ENCODE peak calls at places on chromosomes 5 and 9, in four cellular contexts. Q is neural progenitor cell, S is psoas muscle, C is small intestine. J is an unnamed sample. For H3K4me1 and H3K36me3, the result is how much of the 10 kb centered on the place peaks cover.

GRCh38 chr9:78575791-78576190 is 278.9 kb downstream of the PSAT1 start:
- DNase-seq in Q (peak), S (no peak), C (no peak), J (no peak)

GRCh38 chr5:57036621-57037160 is 84.8 kb upstream of the MIER3 start:
- DNase-seq in Q (no peak), S (no peak), C (peak), J (no peak)

GRCh38 chr5:102229685-102230084 is 66.4 kb downstream of the SLCO4C1 start:
- DNase-seq in Q (no peak), S (no peak), C (no peak), J (no peak)

GRCh38 chr9:15370496-15371464 is 51.9 kb upstream of the SNAPC3 start:
- DNase-seq in Q (peak), S (no peak), C (peak), J (no peak)

GRCh38 chr5:32942225-32942989 is 231.3 kb downstream of the NPR3 start:
- DNase-seq in Q (peak), S (no peak), C (peak), J (no peak)

GRCh38 chr5:58918015-58918729 is 335.3 kb downstream of the RAB3C start:
- DNase-seq in Q (no peak), S (no peak), C (no peak), J (no peak)

GRCh38 chr5:138773215-138773614 is 20.0 kb downstream of the CTNNA1 start:
- DNase-seq in Q (no peak), S (no peak), C (no peak), J (no peak)

GRCh38 chr9:91948423-91949292 is 1.4 kb downstream of the ROR2 start:
- DNase-seq in Q (peak), S (no peak), C (peak), J (peak)

GRCh38 chr9:115847245-115847644 is 306.3 kb upstream of the PAPPA start:
- DNase-seq in Q (no peak), S (no peak), C (no peak), J (no peak)

GRCh38 chr9:96391021-96391765 is 7.7 kb upstream of the SLC35D2 start:
- DNase-seq in Q (no peak), S (no peak), C (peak), J (no peak)

GRCh38 chr9:114433720-114434255 is 46.0 kb upstream of the AKNA start:
- DNase-seq in Q (no peak), S (no peak), C (no peak), J (no peak)

GRCh38 chr5:79287380-79287779 is 51.4 kb downstream of the JMY start:
- DNase-seq in Q (no peak), S (no peak), C (no peak), J (no peak)

GRCh38 chr5:131163315-131164119 is 1.5 kb downstream of the HINT1 start:
- DNase-seq in Q (peak), S (no peak), C (peak), J (no peak)

GRCh38 chr9:86500667-86501435 is 146.6 kb upstream of the TUT7 start:
- DNase-seq in Q (no peak), S (no peak), C (no peak), J (no peak)

GRCh38 chr9:122226142-122226757 is 2.5 kb downstream of the LHX6 start:
- DNase-seq in Q (peak), S (no peak), C (no peak), J (no peak)

GRCh38 chr5:176740702-176741565 is 69.4 kb upstream of the UNC5A start:
- DNase-seq in Q (no peak), S (no peak), C (no peak), J (no peak)

GRCh38 chr5:123033157-123033671 is 3.3 kb downstream of the PPIC start:
- DNase-seq in Q (no peak), S (no peak), C (peak), J (no peak)

GRCh38 chr5:126801992-126802294 is 25.0 kb downstream of the LMNB1 start:
- DNase-seq in Q (no peak), S (no peak), C (peak), J (no peak)

GRCh38 chr9:122109035-122109813 is 16.1 kb upstream of the TTLL11 start:
- DNase-seq in Q (no peak), S (no peak), C (no peak), J (no peak)

GRCh38 chr9:86721843-86722705 is 225.2 kb downstream of the GAS1 start:
- DNase-seq in Q (no peak), S (peak), C (peak), J (no peak)

GRCh38 chr9:6415266-6415665 is 2.3 kb downstream of the UHRF2 start:
- DNase-seq in Q (no peak), S (no peak), C (no peak), J (no peak)

GRCh38 chr5:110909950-110910349 is 161.6 kb upstream of the TSLP start:
- DNase-seq in Q (no peak), S (no peak), C (no peak), J (no peak)

GRCh38 chr9:113973963-113974413 is 97.9 kb downstream of the ZNF618 start:
- DNase-seq in Q (no peak), S (no peak), C (peak), J (no peak)

GRCh38 chr9:133954862-133955529 is 37.1 kb downstream of the VAV2 start:
- DNase-seq in Q (no peak), S (peak), C (no peak), J (peak)

GRCh38 chr9:92341578-92341977 is 15.8 kb downstream of the CENPP start:
- DNase-seq in Q (no peak), S (no peak), C (no peak), J (no peak)

GRCh38 chr9:89686134-89686533 is 81.3 kb downstream of the GADD45G start:
- DNase-seq in Q (no peak), S (no peak), C (peak), J (no peak)

GRCh38 chr5:52878671-52879070 is 91.0 kb downstream of the ITGA1 start:
- DNase-seq in Q (no peak), S (no peak), C (no peak), J (no peak)

GRCh38 chr5:93349613-93350012 is 231.4 kb downstream of the NR2F1-AS1 start:
- DNase-seq in Q (no peak), S (no peak), C (no peak), J (no peak)

GRCh38 chr9:8733096-8733954 is 933.7 kb upstream of the DMAC1 start:
- DNase-seq in Q (peak), S (no peak), C (no peak), J (no peak)

GRCh38 chr9:2623046-2623865 is 1.7 kb downstream of the VLDLR start:
- DNase-seq in Q (peak), S (peak), C (no peak), J (peak)
- H3K4me3 ChIP-seq in Q (peak), S (peak), C (peak), J (peak)

DNA sequence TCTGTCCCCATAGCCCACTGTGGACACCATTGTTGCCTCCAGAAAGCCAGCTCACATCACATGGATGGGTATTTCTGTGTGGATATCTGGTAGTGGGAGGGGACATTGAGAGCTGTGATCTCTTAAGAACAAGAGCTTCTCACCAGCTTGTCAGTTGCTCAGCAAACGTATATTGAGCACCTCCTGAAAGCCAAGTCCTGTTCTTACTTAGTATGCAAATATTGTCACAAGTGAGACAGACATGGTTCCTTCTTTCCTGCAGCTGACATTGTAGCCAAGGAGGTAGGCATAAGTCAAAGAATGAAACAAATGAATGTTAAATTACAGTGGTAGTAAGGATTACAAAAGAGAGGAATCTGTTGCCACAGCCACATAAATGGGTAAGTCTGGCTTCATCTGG is 3.8 kb downstream of the TCOF1 start:
- DNase-seq in Q (no peak), S (no peak), C (no peak), J (no peak)
- H3K4me1 ChIP-seq in Q (under half), S (under half), C (under half), J (under half)

DNA sequence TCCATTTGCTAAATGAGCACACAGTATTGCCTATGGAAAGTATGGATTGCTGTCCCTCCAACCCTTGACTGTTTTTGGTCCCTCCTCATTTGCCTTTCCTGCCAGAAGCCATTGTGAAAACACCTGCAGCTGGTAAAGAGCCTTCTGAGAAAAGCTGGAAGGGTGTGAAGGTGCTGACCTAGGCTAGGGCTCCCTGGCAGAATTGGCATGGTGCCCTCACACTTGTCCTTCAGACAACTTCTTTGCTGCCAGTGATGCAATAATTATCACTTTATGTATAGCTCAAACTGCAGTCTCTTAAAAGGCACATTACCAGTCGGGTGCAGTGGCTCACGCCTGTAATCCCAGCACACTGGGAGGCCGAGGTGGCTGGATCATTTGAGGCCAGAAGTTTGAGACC is 4.2 kb downstream of the TXNDC15 start:
- DNase-seq in Q (no peak), S (no peak), C (peak), J (peak)
- H3K36me3 ChIP-seq in Q (under half), S (under half), C (under half), J (under half)

DNA sequence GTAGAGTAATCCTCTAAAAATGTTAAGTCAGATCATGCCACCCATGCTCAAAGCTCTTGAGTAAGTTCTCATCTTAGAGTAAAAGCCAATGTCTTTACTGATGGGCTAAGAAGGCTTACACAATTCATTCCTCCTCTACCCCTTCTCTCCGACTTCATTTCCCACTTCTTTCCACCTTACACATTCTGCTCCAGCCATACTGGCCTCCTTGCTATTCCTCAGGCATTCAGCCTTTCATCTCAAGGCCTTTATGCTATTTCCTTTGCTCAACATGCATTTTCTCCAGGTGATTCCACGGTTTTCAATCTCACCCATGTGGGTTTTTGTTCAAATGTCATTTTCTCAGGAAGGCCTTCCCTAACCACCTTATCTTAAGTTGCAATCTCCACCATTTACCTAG is 104.9 kb downstream of the MAP1B start:
- DNase-seq in Q (no peak), S (no peak), C (no peak), J (no peak)
- H3K4me3 ChIP-seq in Q (no peak), S (no peak), C (no peak), J (no peak)

DNA sequence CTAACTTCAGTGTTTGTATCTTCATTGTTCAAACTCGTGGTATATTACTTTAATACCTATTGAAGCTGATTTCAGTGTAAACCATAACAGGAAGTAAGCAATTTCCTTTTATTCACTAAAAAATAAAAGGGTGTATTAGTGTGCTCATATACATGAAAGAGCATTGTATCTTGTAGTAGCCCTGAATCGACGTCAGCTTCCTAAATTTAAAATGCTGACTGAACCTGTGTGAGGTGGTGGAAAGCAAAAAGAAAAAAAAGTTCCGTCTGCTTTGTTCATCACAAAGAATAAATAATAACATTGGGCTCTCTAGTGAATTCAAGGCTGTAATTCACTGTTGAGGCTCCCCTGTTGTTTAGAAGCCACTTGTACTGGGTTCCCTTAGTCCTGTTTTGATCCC is 11.5 kb downstream of the SMARCA2 start:
- DNase-seq in Q (no peak), S (no peak), C (no peak), J (no peak)
- H3K4me1 ChIP-seq in Q (under half), S (half or more), C (under half), J (half or more)

DNA sequence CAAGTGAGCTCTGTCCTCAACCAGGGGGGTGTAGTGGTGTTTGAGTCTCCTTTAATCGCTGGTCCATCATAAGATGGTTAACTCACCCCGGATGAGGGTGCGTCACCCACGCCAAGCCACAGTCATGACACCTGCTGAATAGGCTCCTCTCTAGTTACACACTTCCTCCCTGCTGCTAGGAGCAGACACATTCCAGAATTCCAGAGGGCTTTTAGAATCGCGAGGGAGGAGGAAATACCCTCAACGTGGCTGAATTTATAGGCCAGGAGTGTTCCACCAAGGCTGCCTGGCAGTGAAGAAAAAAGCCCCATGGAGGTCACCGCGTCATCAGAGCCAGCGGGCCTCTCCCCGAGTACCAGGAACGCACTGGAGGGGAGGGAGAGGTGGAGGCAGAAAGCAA is 5.1 kb downstream of the GLRX start:
- DNase-seq in Q (peak), S (peak), C (no peak), J (no peak)
- H3K36me3 ChIP-seq in Q (under half), S (under half), C (under half), J (under half)

GRCh38 chr5:3597002-3597726 is 1.5 kb downstream of the IRX1 start:
- DNase-seq in Q (peak), S (no peak), C (no peak), J (no peak)
- H3K4me3 ChIP-seq in Q (peak), S (no peak), C (no peak), J (peak)

DNA sequence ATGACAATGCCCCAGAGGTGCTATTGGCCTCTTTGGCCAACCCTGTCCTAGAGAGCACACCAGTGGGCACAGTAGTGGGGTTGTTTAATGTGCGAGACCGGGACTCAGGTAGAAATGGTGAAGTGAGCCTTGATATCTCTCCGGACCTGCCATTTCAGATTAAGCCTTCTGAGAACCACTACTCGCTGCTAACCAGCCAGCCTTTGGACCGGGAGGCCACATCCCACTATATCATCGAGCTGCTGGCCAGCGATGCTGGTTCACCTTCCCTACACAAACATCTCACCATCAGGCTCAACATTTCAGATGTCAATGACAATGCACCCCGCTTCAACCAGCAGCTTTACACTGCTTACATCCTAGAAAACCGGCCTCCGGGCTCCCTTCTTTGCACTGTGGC is 1.4 kb downstream of the PCDHGC5 start:
- DNase-seq in Q (no peak), S (no peak), C (no peak), J (no peak)
- H3K4me1 ChIP-seq in Q (under half), S (under half), C (under half), J (under half)

GRCh38 chr9:70285246-70285645 is 26.5 kb downstream of the SMC5 start:
- DNase-seq in Q (no peak), S (no peak), C (no peak), J (no peak)

GRCh38 chr9:70285981-70286616 is 27.3 kb downstream of the SMC5 start:
- DNase-seq in Q (no peak), S (no peak), C (no peak), J (no peak)

GRCh38 chr9:70278312-70278711 is 19.5 kb downstream of the SMC5 start:
- DNase-seq in Q (no peak), S (no peak), C (no peak), J (no peak)

DNA sequence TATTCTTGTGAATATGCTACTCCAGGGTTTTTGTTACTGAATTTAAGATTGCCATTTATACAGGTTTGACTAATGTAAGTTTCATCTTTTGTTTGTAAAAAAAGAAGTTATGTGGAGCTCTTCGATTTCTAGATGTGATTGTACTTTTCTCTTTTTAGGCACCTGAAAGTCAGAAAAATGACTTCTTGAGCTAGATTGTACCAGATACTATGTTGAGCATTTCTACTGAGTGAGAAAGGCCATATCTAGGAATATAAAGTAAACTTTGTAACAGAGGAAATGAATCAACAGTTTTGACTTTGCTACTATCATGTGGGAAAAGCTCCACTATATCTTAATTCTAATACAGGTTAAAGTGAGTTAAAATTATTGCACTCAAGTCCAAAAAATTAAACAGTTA is 25.1 kb downstream of the SMC5 start:
- DNase-seq in Q (no peak), S (no peak), C (no peak), J (no peak)
- H3K36me3 ChIP-seq in Q (under half), S (under half), C (under half), J (half or more)

GRCh38 chr9:125820100-125820804 is 73.1 kb downstream of the PBX3 start:
- DNase-seq in Q (no peak), S (no peak), C (no peak), J (no peak)
- H3K4me3 ChIP-seq in Q (no peak), S (peak), C (no peak), J (no peak)

J was measured in lower lobe of right lung.